ENCODE peak calls at places on chromosome 15, in seven cellular contexts. R, S, U, E, N, L and H are unnamed samples.

GRCh38 chr15:41940441-41940857 is 31.9 kb downstream of the EHD4 start:
- DNase-seq in S (no peak), R (peak), N (peak), L (no peak), E (no peak), U (no peak), H (no peak)

GRCh38 chr15:44566176-44566575 is 29.2 kb downstream of the EIF3J start:
- DNase-seq in R (no peak), S (no peak), L (no peak), E (no peak), U (no peak), N (no peak), H (no peak)

GRCh38 chr15:71701808-71702207 is 108.5 kb upstream of the NR2E3 start:
- DNase-seq in L (no peak), E (no peak), N (no peak), R (no peak), S (peak), U (no peak), H (no peak)

GRCh38 chr15:71586463-71586862 is 223.9 kb upstream of the NR2E3 start:
- DNase-seq in S (no peak), N (no peak), L (no peak), U (no peak), E (no peak), R (no peak), H (no peak)

GRCh38 chr15:99703603-99704443 is 29.4 kb downstream of the LYSMD4 start:
- DNase-seq in R (peak), N (peak), S (no peak), L (no peak), U (peak), E (peak), H (peak)

GRCh38 chr15:40762919-40763800 is 708 bp upstream of the GCHFR start:
- DNase-seq in L (peak), N (peak), R (peak), S (peak), E (peak), U (peak), H (peak)

GRCh38 chr15:61697796-61698195 is 362.5 kb downstream of the VPS13C start:
- DNase-seq in L (no peak), R (no peak), S (no peak), U (no peak), E (no peak), N (no peak), H (no peak)

GRCh38 chr15:39327005-39327725 is 253.7 kb upstream of the THBS1 start:
- DNase-seq in E (no peak), N (no peak), L (no peak), R (peak), U (no peak), S (no peak), H (no peak)

GRCh38 chr15:75030023-75030413 is 6.6 kb downstream of the PPCDC start:
- DNase-seq in N (no peak), U (peak), E (no peak), R (peak), S (no peak), L (no peak), H (no peak)

GRCh38 chr15:70956196-70956595 is 63.6 kb downstream of the LRRC49 start:
- DNase-seq in L (no peak), S (no peak), N (peak), R (no peak), E (no peak), U (no peak), H (no peak)